ENCODE peak calls at places on chromosomes 1 and 21, in four cellular contexts. One of them, this sample, is unnamed.
A peak's percentile ranks its signal among the peaks of the same experiment; 100 is the strongest.

GRCh38 chr21:15751561-15751960 is 21.8 kb downstream of the USP25 start:
- DNase-seq in right atrium auricular region: no peak
- DNase-seq in Peyer's patch: no peak
- DNase-seq in IMR-90: no peak
- DNase-seq in this sample: no peak

GRCh38 chr21:46110499-46111192 is 12.7 kb downstream of the COL6A2 start:
- DNase-seq in right atrium auricular region: peak; percentile 62
- DNase-seq in Peyer's patch: peak; percentile 36
- DNase-seq in IMR-90: no peak
- DNase-seq in this sample: peak; percentile 4

GRCh38 chr1:31762726-31763670 is 1.1 kb downstream of the ADGRB2 start:
- DNase-seq in right atrium auricular region: no peak
- DNase-seq in Peyer's patch: peak; percentile 74
- DNase-seq in IMR-90: peak; percentile 27
- DNase-seq in this sample: peak; percentile 81

GRCh38 chr1:44418022-44418673 is 13.1 kb downstream of the RNF220 start:
- DNase-seq in right atrium auricular region: no peak
- DNase-seq in Peyer's patch: no peak
- DNase-seq in IMR-90: no peak
- DNase-seq in this sample: no peak

GRCh38 chr1:86992790-86993189 is 78.4 kb downstream of the HS2ST1 start:
- DNase-seq in right atrium auricular region: no peak
- DNase-seq in Peyer's patch: no peak
- DNase-seq in IMR-90: no peak
- DNase-seq in this sample: no peak

GRCh38 chr21:34882719-34883131 is 166.4 kb downstream of the RUNX1 start:
- DNase-seq in right atrium auricular region: no peak
- DNase-seq in Peyer's patch: no peak
- DNase-seq in IMR-90: no peak
- DNase-seq in this sample: no peak

GRCh38 chr21:30044447-30045064 is 104.8 kb upstream of the GRIK1 start:
- DNase-seq in right atrium auricular region: no peak
- DNase-seq in Peyer's patch: no peak
- DNase-seq in IMR-90: peak; percentile 7
- DNase-seq in this sample: no peak

GRCh38 chr21:38249879-38250278 is 6.9 kb upstream of the KCNJ15 start:
- DNase-seq in right atrium auricular region: no peak
- DNase-seq in Peyer's patch: no peak
- DNase-seq in IMR-90: no peak
- DNase-seq in this sample: no peak

GRCh38 chr1:188817814-188818213 is 1659.8 kb downstream of the BRINP3 start:
- DNase-seq in right atrium auricular region: no peak
- DNase-seq in Peyer's patch: no peak
- DNase-seq in IMR-90: no peak
- DNase-seq in this sample: no peak

GRCh38 chr1:87644500-87645245 is 316.0 kb downstream of the LMO4 start:
- DNase-seq in right atrium auricular region: no peak
- DNase-seq in Peyer's patch: no peak
- DNase-seq in IMR-90: peak; percentile 71
- DNase-seq in this sample: no peak

GRCh38 chr1:8816831-8817412 is 518 bp downstream of the RERE start:
- DNase-seq in right atrium auricular region: no peak
- DNase-seq in Peyer's patch: peak; percentile 64
- DNase-seq in IMR-90: no peak
- DNase-seq in this sample: no peak

GRCh38 chr1:186418503-186418902 is 42.4 kb downstream of the PDC start:
- DNase-seq in right atrium auricular region: no peak
- DNase-seq in Peyer's patch: no peak
- DNase-seq in IMR-90: peak; percentile 71
- DNase-seq in this sample: no peak

GRCh38 chr1:241834733-241835377 is 13.1 kb upstream of the EXO1 start:
- DNase-seq in right atrium auricular region: no peak
- DNase-seq in Peyer's patch: no peak
- DNase-seq in IMR-90: peak; percentile 79
- DNase-seq in this sample: no peak

GRCh38 chr1:200550367-200550766 is 70.2 kb downstream of the KIF14 start:
- DNase-seq in right atrium auricular region: no peak
- DNase-seq in Peyer's patch: no peak
- DNase-seq in IMR-90: peak; percentile 35
- DNase-seq in this sample: no peak

GRCh38 chr1:97571760-97572159 is 349.1 kb downstream of the DPYD start:
- DNase-seq in right atrium auricular region: no peak
- DNase-seq in Peyer's patch: no peak
- DNase-seq in IMR-90: peak; percentile 49
- DNase-seq in this sample: no peak

GRCh38 chr1:58361134-58361533 is 185.4 kb downstream of the OMA1 start:
- DNase-seq in right atrium auricular region: no peak
- DNase-seq in Peyer's patch: no peak
- DNase-seq in IMR-90: no peak
- DNase-seq in this sample: no peak

GRCh38 chr1:211478801-211479619 is 13.0 kb downstream of the RD3 start:
- DNase-seq in right atrium auricular region: no peak
- DNase-seq in Peyer's patch: no peak
- DNase-seq in IMR-90: no peak
- DNase-seq in this sample: no peak

GRCh38 chr1:151990856-151991198 is 2.8 kb downstream of the S100A10 start:
- DNase-seq in right atrium auricular region: no peak
- DNase-seq in Peyer's patch: no peak
- DNase-seq in IMR-90: peak; percentile 79
- DNase-seq in this sample: peak; percentile 65
- H3K4me3 ChIP-seq in right atrium auricular region: no peak overlapping the region
- H3K4me3 ChIP-seq in Peyer's patch: no peak overlapping the region
- H3K4me3 ChIP-seq in IMR-90: no peak overlapping the region
- H3K4me3 ChIP-seq in this sample: peak overlapping the region; percentile 83

GRCh38 chr1:4664601-4665000 is 10.2 kb downstream of the AJAP1 start:
- DNase-seq in right atrium auricular region: no peak
- DNase-seq in Peyer's patch: no peak
- DNase-seq in IMR-90: no peak
- DNase-seq in this sample: no peak
- H3K9me3 ChIP-seq in right atrium auricular region: no peaks in the 10 kb centered on the region
- H3K9me3 ChIP-seq in Peyer's patch: no peaks in the 10 kb centered on the region
- H3K9me3 ChIP-seq in IMR-90: peaks cover 29% of the 10 kb centered on the region
- H3K9me3 ChIP-seq in this sample: no peaks in the 10 kb centered on the region

DNA sequence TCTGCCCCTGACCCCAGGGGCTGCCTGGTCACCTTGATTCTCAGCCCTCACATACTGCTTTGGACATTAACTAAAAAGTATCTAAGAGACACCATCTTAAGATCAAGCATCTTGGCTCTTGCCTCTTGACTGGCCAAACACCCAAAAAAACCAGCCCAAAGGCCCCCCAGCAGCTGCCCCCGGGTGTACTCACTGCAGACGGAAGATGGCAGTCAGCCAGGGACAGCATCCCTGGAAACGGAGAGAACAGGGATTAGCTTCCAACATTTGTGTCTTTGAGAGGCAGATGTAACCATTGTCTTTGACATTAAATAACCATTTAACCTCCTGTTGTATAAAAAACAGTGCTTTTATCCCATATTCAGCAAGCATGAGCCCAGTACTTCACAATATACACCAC is 11.3 kb downstream of the TMEM63A start:
- DNase-seq in right atrium auricular region: no peak
- DNase-seq in Peyer's patch: no peak
- DNase-seq in IMR-90: no peak
- DNase-seq in this sample: no peak
- H3K36me3 ChIP-seq in right atrium auricular region: peaks cover 70% of the 10 kb centered on the region
- H3K36me3 ChIP-seq in Peyer's patch: no peaks in the 10 kb centered on the region
- H3K36me3 ChIP-seq in IMR-90: peaks cover 46% of the 10 kb centered on the region
- H3K36me3 ChIP-seq in this sample: peaks cover 35% of the 10 kb centered on the region

DNA sequence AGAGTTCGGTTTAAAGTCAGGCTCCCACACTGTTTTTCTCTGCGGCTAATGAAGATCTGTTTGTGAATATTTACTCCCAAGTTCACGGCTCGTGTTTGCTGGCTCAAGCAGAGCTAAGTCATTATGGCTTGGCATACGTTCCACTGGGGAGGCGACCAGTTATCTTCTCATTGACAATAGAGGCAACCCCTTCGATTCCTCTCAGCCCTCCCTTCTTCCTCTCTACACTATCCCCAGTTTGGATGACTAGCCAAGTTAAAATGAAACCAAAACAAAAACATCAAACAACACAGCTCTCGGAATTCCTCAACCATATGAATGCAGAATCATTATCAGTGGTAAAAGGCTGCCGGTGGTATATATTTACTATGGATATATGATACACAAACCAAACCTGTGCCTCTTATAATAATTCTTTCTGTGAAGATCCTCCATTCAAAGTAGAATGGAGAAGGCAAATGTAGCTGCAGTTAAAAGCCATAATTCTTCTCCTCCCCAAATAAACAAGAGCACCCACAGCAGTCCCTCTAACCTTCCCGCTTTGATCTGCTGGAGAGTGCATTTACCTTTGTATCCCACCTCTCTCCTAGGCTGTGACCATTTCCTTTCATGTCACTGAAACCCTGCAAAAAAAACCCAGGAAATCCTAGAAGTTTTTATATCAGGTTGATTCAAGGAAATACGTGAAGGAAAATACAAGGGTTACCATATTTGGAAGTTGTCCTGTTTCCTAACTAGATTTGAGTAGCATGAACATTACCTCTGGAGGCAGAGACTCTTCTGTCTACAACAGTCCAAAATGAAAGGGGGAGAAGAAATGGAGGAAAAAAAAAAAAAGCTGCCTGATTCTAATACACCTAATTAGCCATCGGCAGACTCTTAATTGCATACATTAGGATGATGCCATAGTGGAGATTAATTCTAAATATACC is 108.3 kb upstream of the USH2A start:
- DNase-seq in right atrium auricular region: no peak
- DNase-seq in Peyer's patch: no peak
- DNase-seq in IMR-90: peak; percentile 41
- DNase-seq in this sample: peak; percentile 48
- H3K4me3 ChIP-seq in right atrium auricular region: peak overlapping the region; percentile 31
- H3K4me3 ChIP-seq in Peyer's patch: peak overlapping the region; percentile 7
- H3K4me3 ChIP-seq in IMR-90: peak overlapping the region; percentile 82
- H3K4me3 ChIP-seq in this sample: peak overlapping the region; percentile 55

DNA sequence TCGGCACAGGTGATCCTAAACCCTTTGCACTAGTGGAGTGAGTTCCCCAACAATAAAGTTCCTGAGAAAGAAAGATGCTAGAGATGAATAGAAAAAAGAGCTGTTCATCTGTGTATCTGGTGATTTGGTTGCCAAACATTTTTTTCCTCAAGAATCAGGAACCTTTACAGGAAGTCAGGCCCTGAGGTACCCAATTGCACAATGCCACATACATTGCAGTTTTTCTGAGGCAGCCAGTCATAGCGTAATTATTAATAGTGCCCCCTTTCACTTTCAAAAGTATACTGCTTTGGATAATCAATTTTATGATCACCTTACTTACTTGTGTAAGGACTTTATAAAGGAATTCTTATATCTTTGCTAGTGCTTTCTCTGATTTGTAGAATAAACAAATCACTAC is 346.3 kb upstream of the POU3F1 start:
- DNase-seq in right atrium auricular region: no peak
- DNase-seq in Peyer's patch: no peak
- DNase-seq in IMR-90: no peak
- DNase-seq in this sample: no peak
- H3K9me3 ChIP-seq in right atrium auricular region: no peaks in the 10 kb centered on the region
- H3K9me3 ChIP-seq in Peyer's patch: no peaks in the 10 kb centered on the region
- H3K9me3 ChIP-seq in IMR-90: no peaks in the 10 kb centered on the region
- H3K9me3 ChIP-seq in this sample: no peaks in the 10 kb centered on the region

DNA sequence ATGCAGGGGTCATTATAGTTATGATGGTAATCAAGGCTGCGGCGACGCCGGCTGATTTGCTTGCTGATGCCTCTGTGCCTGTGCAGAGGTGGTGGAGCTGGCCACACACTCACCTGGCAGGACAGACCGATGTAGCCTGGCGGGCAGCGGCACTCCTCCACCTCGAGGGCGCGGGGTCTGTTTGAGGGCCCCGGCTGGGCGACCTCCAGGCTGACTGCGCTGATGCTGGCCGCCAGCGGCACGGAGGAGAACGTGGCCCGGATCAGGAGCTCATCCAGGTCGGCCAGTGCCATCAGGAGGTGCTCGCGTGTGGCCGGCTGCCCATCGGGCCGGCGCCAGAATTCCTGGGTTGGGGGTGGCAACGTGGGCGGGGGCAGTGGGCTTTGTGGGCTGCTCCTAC is 52.7 kb downstream of the LDLRAD2 start:
- DNase-seq in right atrium auricular region: no peak
- DNase-seq in Peyer's patch: no peak
- DNase-seq in IMR-90: no peak
- DNase-seq in this sample: no peak
- H3K36me3 ChIP-seq in right atrium auricular region: peaks cover 82% of the 10 kb centered on the region
- H3K36me3 ChIP-seq in Peyer's patch: no peaks in the 10 kb centered on the region
- H3K36me3 ChIP-seq in IMR-90: peaks cover 56% of the 10 kb centered on the region
- H3K36me3 ChIP-seq in this sample: peaks cover 69% of the 10 kb centered on the region

GRCh38 chr21:31343680-31344480 is at the start of gene TIAM1:
- DNase-seq in right atrium auricular region: peak; percentile 89
- DNase-seq in Peyer's patch: no peak
- DNase-seq in IMR-90: peak; percentile 66
- DNase-seq in this sample: peak; percentile 64
- H3K4me3 ChIP-seq in right atrium auricular region: peak within 1 kb of the TSS; percentile 26
- H3K4me3 ChIP-seq in Peyer's patch: no peak within 1 kb of the TSS
- H3K4me3 ChIP-seq in IMR-90: peak within 1 kb of the TSS; percentile 54
- H3K4me3 ChIP-seq in this sample: peak within 1 kb of the TSS; percentile 51

GRCh38 chr1:110785055-110785454 is 87.9 kb upstream of the CD53 start:
- DNase-seq in right atrium auricular region: no peak
- DNase-seq in Peyer's patch: no peak
- DNase-seq in IMR-90: no peak
- DNase-seq in this sample: no peak
- H3K9me3 ChIP-seq in right atrium auricular region: no peaks in the 10 kb centered on the region
- H3K9me3 ChIP-seq in Peyer's patch: no peaks in the 10 kb centered on the region
- H3K9me3 ChIP-seq in IMR-90: no peaks in the 10 kb centered on the region
- H3K9me3 ChIP-seq in this sample: peaks cover 2% of the 10 kb centered on the region

GRCh38 chr1:9884805-9885204 is 25.3 kb downstream of the CTNNBIP1 start:
- DNase-seq in right atrium auricular region: no peak
- DNase-seq in Peyer's patch: no peak
- DNase-seq in IMR-90: no peak
- DNase-seq in this sample: no peak

GRCh38 chr1:9883585-9884449 is 26.3 kb downstream of the CTNNBIP1 start:
- DNase-seq in right atrium auricular region: no peak
- DNase-seq in Peyer's patch: no peak
- DNase-seq in IMR-90: no peak
- DNase-seq in this sample: peak; percentile 70

GRCh38 chr1:9888886-9889285 is 21.2 kb downstream of the CTNNBIP1 start:
- DNase-seq in right atrium auricular region: no peak
- DNase-seq in Peyer's patch: no peak
- DNase-seq in IMR-90: no peak
- DNase-seq in this sample: no peak

GRCh38 chr1:9887070-9887469 is 23.0 kb downstream of the CTNNBIP1 start:
- DNase-seq in right atrium auricular region: no peak
- DNase-seq in Peyer's patch: no peak
- DNase-seq in IMR-90: no peak
- DNase-seq in this sample: no peak

DNA sequence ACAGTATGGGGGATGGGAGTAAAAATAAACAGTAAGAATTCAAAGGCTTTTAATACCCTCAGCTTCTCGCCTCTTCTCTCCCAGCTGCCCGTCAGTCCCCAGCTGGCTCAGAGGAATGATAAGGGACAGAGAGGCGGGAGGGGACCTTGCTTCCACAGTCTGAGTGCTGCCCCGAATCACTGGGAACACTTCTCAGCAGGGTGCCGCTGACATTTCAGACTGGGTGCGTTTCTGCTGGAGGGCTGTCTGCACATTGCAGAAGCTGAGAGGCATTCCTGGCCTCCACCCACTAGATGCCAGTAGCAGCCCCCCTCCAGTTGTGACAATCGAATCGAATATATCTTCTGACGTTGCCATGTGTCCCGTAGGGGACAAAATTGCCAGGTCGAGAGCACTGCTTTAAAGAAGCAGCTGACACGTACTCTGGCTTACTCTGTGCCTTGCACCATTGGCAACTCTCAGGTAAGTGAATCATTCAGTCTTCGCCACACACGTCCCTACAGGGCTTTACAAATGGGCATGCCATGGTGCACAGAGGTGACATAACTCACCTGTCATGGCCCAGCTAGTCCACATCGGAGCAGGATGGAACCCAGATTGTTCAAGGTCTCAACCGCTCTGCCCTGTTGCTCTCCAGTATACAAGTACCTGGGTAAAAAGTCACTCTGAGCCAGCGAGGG is 23.9 kb downstream of the CTNNBIP1 start:
- DNase-seq in right atrium auricular region: no peak
- DNase-seq in Peyer's patch: no peak
- DNase-seq in IMR-90: no peak
- DNase-seq in this sample: no peak
- H3K36me3 ChIP-seq in right atrium auricular region: no peaks in the 10 kb centered on the region
- H3K36me3 ChIP-seq in Peyer's patch: no peaks in the 10 kb centered on the region
- H3K36me3 ChIP-seq in IMR-90: no peaks in the 10 kb centered on the region
- H3K36me3 ChIP-seq in this sample: no peaks in the 10 kb centered on the region